ENCODE peak calls at places on chromosomes 3 and 15, in five cellular contexts. Q is neural progenitor cell, N is neuronal stem cell, H is GM12878, A is HCT116. M is an unnamed sample.

GRCh38 chr3:89246326-89246725 is 138.9 kb downstream of the EPHA3 start:
- DNase-seq in H (no peak), A (no peak), Q (peak; percentile 68), N (peak; percentile 32), M (no peak)

GRCh38 chr3:15097889-15098288 is 1.1 kb downstream of the RBSN start:
- DNase-seq in N (no peak), A (no peak), H (peak; percentile 51), Q (no peak), M (peak; percentile 27)

GRCh38 chr15:85587707-85588441 is 206.9 kb downstream of the KLHL25 start:
- DNase-seq in Q (no peak), H (no peak), N (no peak), A (peak; percentile 34), M (no peak)

GRCh38 chr15:100778831-100779288 is 100.8 kb upstream of the ALDH1A3 start:
- DNase-seq in Q (peak; percentile 1), H (no peak), A (no peak), N (no peak), M (no peak)

GRCh38 chr3:27253831-27254230 is 115.4 kb downstream of the NEK10 start:
- DNase-seq in A (peak; percentile 51), N (peak; percentile 12), H (peak; percentile 1), Q (peak; percentile 68), M (peak; percentile 69)

GRCh38 chr15:46120713-46121112 is 485.9 kb downstream of the SQOR start:
- DNase-seq in A (no peak), Q (no peak), N (no peak), H (no peak), M (peak; percentile 54)

GRCh38 chr3:59046839-59047238 is 3.0 kb downstream of the CFAP20DC start:
- DNase-seq in A (no peak), H (no peak), Q (no peak), N (no peak), M (no peak)

GRCh38 chr15:33934896-33935295 is 33.4 kb upstream of the CHRM5 start:
- DNase-seq in A (no peak), N (no peak), Q (no peak), H (no peak), M (no peak)

GRCh38 chr3:177995006-177995732 is 541.1 kb upstream of the KCNMB2 start:
- DNase-seq in N (no peak), Q (no peak), A (no peak), H (no peak), M (no peak)

GRCh38 chr3:79845546-79845945 is 77.7 kb upstream of the ROBO1 start:
- DNase-seq in Q (no peak), N (no peak), A (no peak), H (no peak), M (no peak)

GRCh38 chr3:38641461-38642110 is 7.9 kb downstream of the SCN5A start:
- DNase-seq in N (no peak), A (no peak), H (no peak), Q (no peak), M (no peak)

GRCh38 chr15:91813924-91814323 is 39.6 kb upstream of the SLCO3A1 start:
- DNase-seq in A (no peak), H (no peak), Q (no peak), N (no peak), M (no peak)

GRCh38 chr3:9377981-9378380 is 15.1 kb downstream of the THUMPD3 start:
- DNase-seq in Q (no peak), H (no peak), N (no peak), A (no peak), M (no peak)

GRCh38 chr15:90845201-90845949 is 23.0 kb upstream of the FURIN start:
- DNase-seq in N (no peak), H (peak; percentile 50), Q (no peak), A (no peak), M (no peak)

GRCh38 chr3:32200490-32200889 is 38.0 kb upstream of the CMTM8 start:
- DNase-seq in Q (no peak), N (no peak), H (no peak), A (no peak), M (no peak)

GRCh38 chr3:129441215-129441614 is 1.2 kb downstream of the IFT122 start:
- DNase-seq in H (no peak), N (no peak), A (no peak), Q (no peak), M (no peak)

GRCh38 chr15:73368301-73369072 is at the start of gene HCN4:
- DNase-seq in A (no peak), N (peak; percentile 72), H (no peak), Q (peak; percentile 86), M (no peak)

GRCh38 chr3:159929181-159929893 is 59.3 kb upstream of the IL12A start:
- DNase-seq in A (no peak), H (no peak), Q (no peak), N (no peak), M (peak; percentile 19)

GRCh38 chr3:22245122-22245521 is 494.1 kb upstream of the ZNF385D start:
- DNase-seq in Q (no peak), A (no peak), H (no peak), N (no peak), M (no peak)

GRCh38 chr3:57131210-57131588 is 34.0 kb downstream of the IL17RD start:
- DNase-seq in Q (no peak), H (no peak), A (no peak), N (no peak), M (no peak)

GRCh38 chr15:80695911-80696651 is 971 bp downstream of the ABHD17C start:
- DNase-seq in Q (peak; percentile 25), H (no peak), A (no peak), N (no peak), M (peak; percentile 60)
- H3K4me2 ChIP-seq in Q (peak overlapping the region; percentile 80), H (peak overlapping the region; percentile 75), A (peak overlapping the region; percentile 88), N (peak overlapping the region; percentile 85), M (peak overlapping the region; percentile 95)

GRCh38 chr3:194160158-194160557 is 24.2 kb downstream of the HES1 start:
- DNase-seq in H (no peak), Q (no peak), A (no peak), N (no peak), M (no peak)
- H3K9ac ChIP-seq in H (no peak overlapping the region), Q (no peak overlapping the region), A (no peak overlapping the region), N (no peak overlapping the region), M (no peak overlapping the region)

GRCh38 chr15:27579738-27580137 is 519.4 kb downstream of the OCA2 start:
- DNase-seq in H (no peak), A (no peak), Q (no peak), N (no peak), M (no peak)
- H3K9me3 ChIP-seq in H (no peaks in the 10 kb centered on the region), A (peaks cover 45% of the 10 kb centered on the region), Q (no peaks in the 10 kb centered on the region), N (no peaks in the 10 kb centered on the region), M (no peaks in the 10 kb centered on the region)

GRCh38 chr3:145902166-145902565 is 258.8 kb downstream of the PLOD2 start:
- DNase-seq in N (no peak), Q (no peak), H (no peak), A (no peak), M (no peak)

GRCh38 chr3:145899229-145899628 is 261.8 kb downstream of the PLOD2 start:
- DNase-seq in Q (no peak), H (no peak), A (no peak), N (no peak), M (no peak)

GRCh38 chr3:145900056-145900829 is 260.7 kb downstream of the PLOD2 start:
- DNase-seq in N (no peak), Q (no peak), H (peak; percentile 21), A (no peak), M (no peak)

GRCh38 chr3:145903472-145904013 is 257.4 kb downstream of the PLOD2 start:
- DNase-seq in Q (no peak), H (no peak), A (no peak), N (no peak), M (no peak)

DNA sequence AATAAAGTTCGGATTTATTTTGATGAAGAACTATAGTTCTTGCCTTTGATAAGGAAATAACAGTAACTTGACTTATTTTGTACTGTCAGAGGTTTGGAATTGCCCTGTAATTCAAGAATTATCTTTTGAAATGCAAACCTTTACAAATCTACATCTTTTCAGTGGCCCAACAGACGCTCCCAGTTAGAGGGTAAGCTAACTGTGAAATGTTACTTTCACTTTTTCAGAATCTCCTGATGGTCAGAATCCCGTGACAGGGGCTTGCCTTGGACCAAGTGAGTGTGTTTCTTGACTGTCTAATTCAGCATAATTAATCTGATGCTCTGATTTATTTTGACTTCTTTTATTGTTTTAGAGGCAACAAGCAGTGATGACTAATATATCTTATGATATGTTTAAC is 262.5 kb downstream of the PLOD2 start:
- DNase-seq in H (no peak), N (no peak), A (no peak), Q (no peak), M (no peak)
- H3K4me2 ChIP-seq in H (peak overlapping the region; percentile 5), N (no peak overlapping the region), A (no peak overlapping the region), Q (no peak overlapping the region), M (no peak overlapping the region)

GRCh38 chr15:23570466-23570865 is 5.0 kb downstream of the MKRN3 start:
- DNase-seq in N (peak; percentile 30), Q (peak; percentile 49), A (peak; percentile 8), H (no peak), M (no peak)
- H3K9ac ChIP-seq in N (no peak overlapping the region), Q (no peak overlapping the region), A (no peak overlapping the region), H (no peak overlapping the region), M (no peak overlapping the region)

DNA sequence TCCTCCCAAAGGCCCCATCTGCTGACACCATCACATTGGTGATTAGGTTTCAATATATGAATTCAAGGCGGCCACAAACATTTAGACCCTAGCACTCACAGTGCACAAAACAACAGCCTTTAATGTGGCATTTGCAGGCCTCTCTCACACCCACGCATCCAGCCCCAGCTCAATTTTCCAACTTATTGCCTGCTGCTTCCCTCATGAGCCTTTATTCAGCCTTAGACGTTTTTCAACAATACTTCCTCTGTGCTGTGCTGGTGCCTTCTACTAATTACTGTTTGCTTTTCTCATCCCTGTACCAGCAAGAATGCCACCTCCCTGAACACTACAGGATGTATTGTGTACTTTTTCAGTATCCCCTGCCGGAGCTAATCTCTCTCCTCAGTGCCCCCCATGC is 334.6 kb downstream of the GABRB3 start:
- DNase-seq in Q (peak; percentile 49), N (peak; percentile 49), A (no peak), H (no peak), M (no peak)
- H3K9me3 ChIP-seq in Q (no peaks in the 10 kb centered on the region), N (no peaks in the 10 kb centered on the region), A (peaks cover 52% of the 10 kb centered on the region), H (no peaks in the 10 kb centered on the region), M (no peaks in the 10 kb centered on the region)

DNA sequence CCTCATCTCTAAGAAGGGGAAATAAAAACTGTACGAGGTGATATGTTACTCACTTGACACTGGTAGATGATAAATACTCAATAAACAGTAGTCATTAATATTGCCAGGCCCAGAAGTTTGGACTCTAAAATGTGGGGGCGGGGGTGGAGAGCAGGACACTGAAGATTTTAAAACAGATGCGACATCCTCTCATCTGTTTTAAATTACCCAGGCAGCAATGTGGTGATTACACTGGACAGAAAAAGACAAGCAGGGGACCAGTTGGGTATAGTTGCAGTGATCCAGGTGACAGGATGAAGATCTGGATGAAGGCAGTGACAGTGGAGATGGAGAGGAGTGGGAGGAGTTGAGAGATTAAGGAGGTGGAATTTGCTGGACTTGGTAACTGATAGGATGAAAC is 2.5 kb downstream of the ATG7 start:
- DNase-seq in N (no peak), A (no peak), H (no peak), Q (no peak), M (no peak)
- H3K4me2 ChIP-seq in N (no peak overlapping the region), A (no peak overlapping the region), H (no peak overlapping the region), Q (no peak overlapping the region), M (no peak overlapping the region)

DNA sequence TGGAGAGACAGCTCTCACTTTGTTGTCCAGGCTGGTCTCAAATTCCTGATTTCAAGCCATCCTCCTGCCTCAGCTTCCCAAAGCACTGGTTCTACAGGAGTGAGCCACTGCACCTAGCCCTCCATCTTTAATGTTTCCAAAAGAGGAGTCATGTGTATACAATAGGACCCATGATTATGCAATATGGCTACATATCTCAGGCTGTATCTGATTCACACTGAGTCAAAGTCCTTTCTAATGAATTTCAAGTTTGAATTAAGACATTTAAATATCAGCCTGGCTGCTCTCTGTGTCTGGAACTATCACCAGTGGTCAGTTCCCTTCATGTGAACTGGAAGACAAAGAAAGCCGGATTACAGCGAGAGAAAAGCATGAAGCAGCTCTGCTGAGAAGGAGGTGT is 90.5 kb downstream of the MINAR1 start:
- DNase-seq in Q (peak; percentile 31), N (no peak), A (no peak), H (no peak), M (no peak)
- H3K9ac ChIP-seq in Q (no peak overlapping the region), N (no peak overlapping the region), A (no peak overlapping the region), H (no peak overlapping the region), M (no peak overlapping the region)

M was measured in MM.1S.